ENCODE peak calls at places on chromosomes 12 and 14, in six cellular contexts. R, C, G, O, U and P are unnamed samples.
A peak's percentile ranks its signal among the peaks of the same experiment; 100 is the strongest.

GRCh38 chr12:118418385-118419057 is 42.2 kb downstream of the SUDS3 start:
- DNase-seq in O (no peak), G (no peak), U (no peak), C (no peak), R (no peak), P (no peak)

GRCh38 chr14:24381363-24382102 is 13.5 kb downstream of the NFATC4 start:
- DNase-seq in U (no peak), O (no peak), R (no peak), G (no peak), C (no peak), P (no peak)

GRCh38 chr14:22926316-22926715 is 2.9 kb downstream of the PRMT5 start:
- DNase-seq in R (no peak), U (no peak), G (no peak), C (no peak), O (peak; percentile 21), P (no peak)

GRCh38 chr12:121980892-121981272 is 40.8 kb upstream of the BCL7A start:
- DNase-seq in G (no peak), R (no peak), C (no peak), O (no peak), U (no peak), P (no peak)

GRCh38 chr14:35032562-35032961 is 13.5 kb upstream of the FAM177A1 start:
- DNase-seq in G (no peak), O (no peak), C (no peak), R (no peak), U (no peak), P (no peak)

GRCh38 chr12:87119713-87120112 is 863.5 kb upstream of the MGAT4C start:
- DNase-seq in R (no peak), G (no peak), U (no peak), O (no peak), C (no peak), P (no peak)

GRCh38 chr12:132445884-132446471 is 44.0 kb upstream of the FBRSL1 start:
- DNase-seq in O (peak; percentile 32), U (no peak), G (peak; percentile 65), C (peak; percentile 81), R (peak; percentile 61), P (peak; percentile 48)

GRCh38 chr14:89956294-89957009 is 725 bp downstream of the TDP1 start:
- DNase-seq in R (peak; percentile 70), O (peak; percentile 91), U (peak; percentile 79), G (peak; percentile 53), C (peak; percentile 69), P (peak; percentile 74)

GRCh38 chr14:63964063-63964462 is 111.3 kb downstream of the SYNE2 start:
- DNase-seq in C (no peak), O (no peak), R (no peak), G (no peak), U (no peak), P (no peak)

GRCh38 chr12:11716794-11717532 is 67.5 kb downstream of the ETV6 start:
- DNase-seq in C (no peak), O (peak; percentile 26), U (no peak), R (no peak), G (no peak), P (no peak)

GRCh38 chr12:630656-631632 is 32.3 kb downstream of the NINJ2 start:
- DNase-seq in O (no peak), C (peak; percentile 91), R (peak; percentile 84), G (no peak), U (peak; percentile 76), P (no peak)

GRCh38 chr12:128783129-128783574 is 40.6 kb downstream of the SLC15A4 start:
- DNase-seq in R (no peak), U (peak; percentile 14), G (no peak), O (peak; percentile 14), C (peak; percentile 21), P (no peak)

GRCh38 chr12:121930862-121931261 is 12.5 kb downstream of the CFAP251 start:
- DNase-seq in R (no peak), C (no peak), U (no peak), O (no peak), G (no peak), P (no peak)

GRCh38 chr14:76484355-76484754 is 108.4 kb downstream of the ESRRB start:
- DNase-seq in R (no peak), U (no peak), G (no peak), O (no peak), C (no peak), P (no peak)

GRCh38 chr12:30926243-30927209 is at the start of gene TSPAN11:
- DNase-seq in C (no peak), O (peak; percentile 31), R (no peak), U (no peak), G (peak; percentile 51), P (no peak)

GRCh38 chr14:101478096-101478495 is 83.2 kb upstream of the DIO3 start:
- DNase-seq in U (peak; percentile 48), G (peak; percentile 41), C (peak; percentile 38), O (no peak), R (peak; percentile 24), P (no peak)

GRCh38 chr12:126742326-126742725 is 1524.6 kb upstream of the TMEM132C start:
- DNase-seq in C (no peak), G (no peak), U (no peak), R (no peak), O (no peak), P (no peak)

GRCh38 chr12:132430838-132431826 is 58.8 kb upstream of the FBRSL1 start:
- DNase-seq in C (no peak), U (no peak), R (no peak), G (no peak), O (no peak), P (no peak)

GRCh38 chr12:9064815-9065606 is 50.7 kb downstream of the A2M start:
- DNase-seq in G (peak; percentile 84), C (peak; percentile 94), O (peak; percentile 9), U (peak; percentile 89), R (peak; percentile 89), P (peak; percentile 23)

GRCh38 chr14:64422753-64423152 is 34.6 kb downstream of the MTHFD1 start:
- DNase-seq in C (no peak), O (peak; percentile 42), U (no peak), R (no peak), G (no peak), P (no peak)

GRCh38 chr14:103023881-103024473 is 33.4 kb downstream of the CDC42BPB start:
- DNase-seq in U (no peak), C (no peak), R (no peak), O (peak; percentile 67), G (no peak), P (no peak)

GRCh38 chr14:50018236-50019210 is 97.8 kb downstream of the VCPKMT start:
- DNase-seq in C (no peak), G (no peak), R (no peak), U (peak; percentile 73), O (peak; percentile 55), P (no peak)

GRCh38 chr12:89091293-89091841 is 260.9 kb downstream of the DUSP6 start:
- DNase-seq in R (no peak), C (no peak), O (no peak), U (no peak), G (no peak), P (no peak)

GRCh38 chr12:40375076-40375475 is 150.3 kb downstream of the LRRK2 start:
- DNase-seq in G (no peak), R (no peak), C (no peak), U (no peak), O (no peak), P (no peak)

GRCh38 chr14:104107611-104108569 is 22.4 kb downstream of the ASPG start:
- DNase-seq in O (no peak), C (peak; percentile 68), R (peak; percentile 32), U (peak; percentile 47), G (peak; percentile 41), P (no peak)

GRCh38 chr14:87049886-87050820 is 942.8 kb downstream of the GALC start:
- DNase-seq in G (no peak), R (no peak), U (no peak), O (no peak), C (no peak), P (no peak)

GRCh38 chr12:111408686-111409402 is 3.1 kb downstream of the SH2B3 start:
- DNase-seq in C (no peak), R (no peak), O (no peak), U (no peak), G (no peak), P (no peak)

GRCh38 chr12:111411187-111411764 is 5.6 kb downstream of the SH2B3 start:
- DNase-seq in G (no peak), C (no peak), R (no peak), O (no peak), U (no peak), P (no peak)

GRCh38 chr12:111412007-111412829 is 6.5 kb downstream of the SH2B3 start:
- DNase-seq in U (no peak), C (no peak), O (no peak), G (no peak), R (no peak), P (no peak)

GRCh38 chr12:111409403-111410228 is 3.9 kb downstream of the SH2B3 start:
- DNase-seq in U (peak; percentile 81), G (peak; percentile 67), R (no peak), O (peak; percentile 66), C (peak; percentile 79), P (no peak)

GRCh38 chr12:111410229-111411186 is 4.8 kb downstream of the SH2B3 start:
- DNase-seq in U (no peak), R (no peak), C (no peak), G (no peak), O (no peak), P (no peak)
- H3K4me3 ChIP-seq in U (no peak overlapping the region), R (peak overlapping the region; percentile 96), C (peak overlapping the region; percentile 30), G (no peak overlapping the region), O (no peak overlapping the region), P (no peak overlapping the region)

GRCh38 chr14:60642270-60642789 is 6.9 kb downstream of the SIX1 start:
- DNase-seq in U (no peak), O (no peak), R (no peak), G (no peak), C (no peak), P (no peak)
- H3K27me3 ChIP-seq in U (peaks cover 100% of the 10 kb centered on the region), O (peaks cover 60% of the 10 kb centered on the region), R (peaks cover 100% of the 10 kb centered on the region), G (peaks cover 8% of the 10 kb centered on the region), C (peaks cover 100% of the 10 kb centered on the region), P (peaks cover 18% of the 10 kb centered on the region)

GRCh38 chr14:53668861-53669260 is 287.8 kb downstream of the BMP4 start:
- DNase-seq in R (no peak), G (no peak), C (no peak), U (no peak), O (peak; percentile 60), P (no peak)

GRCh38 chr14:53663709-53664108 is 292.9 kb downstream of the BMP4 start:
- DNase-seq in O (no peak), C (no peak), G (no peak), R (no peak), U (peak; percentile 66), P (no peak)
- TF ChIP-seq CTCF in O (peak; percentile 20), C (peak; percentile 27), G (no peak), R (no peak), U (no peak), P (peak; percentile 44)

GRCh38 chr14:56809262-56810215 is 740 bp downstream of the OTX2 start:
- DNase-seq in U (no peak), O (no peak), G (no peak), C (no peak), R (no peak), P (no peak)

GRCh38 chr14:56810850-56811595 is 744 bp upstream of the OTX2 start:
- DNase-seq in G (no peak), O (no peak), C (no peak), U (no peak), R (no peak), P (no peak)

GRCh38 chr14:56811596-56812363 is 1.5 kb upstream of the OTX2 start:
- DNase-seq in G (no peak), U (no peak), O (no peak), R (no peak), C (no peak), P (no peak)

GRCh38 chr14:56808314-56809201 is 1.7 kb downstream of the OTX2 start:
- DNase-seq in O (no peak), R (no peak), C (no peak), G (no peak), U (no peak), P (no peak)

GRCh38 chr14:56810341-56810740 is at the start of gene OTX2:
- DNase-seq in R (no peak), G (no peak), O (no peak), C (no peak), U (no peak), P (no peak)
- H3K4me3 ChIP-seq in R (no peak within 1 kb of the TSS), G (no peak within 1 kb of the TSS), O (peak within 1 kb of the TSS; percentile 42), C (no peak within 1 kb of the TSS), U (no peak within 1 kb of the TSS), P (no peak within 1 kb of the TSS)